ENCODE peak calls at places on chromosomes 12 and 14, in four cellular contexts. J, U, F and H are unnamed samples.

GRCh38 chr12:212799-213526 is 994 bp downstream of the SLC6A12 start:
- DNase-seq in F (no peak), J (peak), U (no peak), H (no peak)

GRCh38 chr12:53221203-53222076 is 10.6 kb downstream of the RARG start:
- DNase-seq in F (peak), U (no peak), J (peak), H (peak)

GRCh38 chr14:99574099-99574880 is 29.7 kb downstream of the CCDC85C start:
- DNase-seq in J (peak), U (no peak), F (no peak), H (peak)

GRCh38 chr12:10331642-10332239 is 24.1 kb downstream of the KLRD1 start:
- DNase-seq in U (no peak), J (peak), F (peak), H (peak)

GRCh38 chr12:57735952-57736742 is 2.4 kb downstream of the AGAP2 start:
- DNase-seq in J (peak), U (no peak), F (peak), H (peak)

GRCh38 chr14:38211258-38211735 is 3.6 kb downstream of the SSTR1 start:
- DNase-seq in F (no peak), J (no peak), U (no peak), H (no peak)

GRCh38 chr14:91155626-91156089 is 41.8 kb downstream of the DGLUCY start:
- DNase-seq in J (no peak), U (no peak), F (peak), H (no peak)

GRCh38 chr14:87409401-87409800 is 583.6 kb downstream of the GALC start:
- DNase-seq in U (no peak), F (no peak), J (no peak), H (no peak)

GRCh38 chr12:18643673-18644072 is 94.1 kb downstream of the PLCZ1 start:
- DNase-seq in F (no peak), U (no peak), J (no peak), H (no peak)

GRCh38 chr12:122080149-122081107 is 1.9 kb downstream of the MLXIP start:
- DNase-seq in U (no peak), J (no peak), F (no peak), H (no peak)

GRCh38 chr12:77116277-77116676 is 50.9 kb upstream of the E2F7 start:
- DNase-seq in F (no peak), J (no peak), U (no peak), H (no peak)

GRCh38 chr14:101174522-101174838 is 271.0 kb upstream of the RTL1 start:
- DNase-seq in F (no peak), U (no peak), J (no peak), H (no peak)
- TF ChIP-seq TARDBP in F (no peak), U (no peak), J (no peak), H (no peak)

GRCh38 chr14:24815543-24815942 is 181.6 kb upstream of the GZMB start:
- DNase-seq in F (no peak), U (no peak), J (no peak), H (no peak)

GRCh38 chr14:24817638-24818053 is 183.7 kb upstream of the GZMB start:
- DNase-seq in F (no peak), U (no peak), J (no peak), H (peak)

GRCh38 chr14:24818054-24818822 is 184.2 kb upstream of the GZMB start:
- DNase-seq in U (no peak), F (no peak), J (peak), H (peak)

GRCh38 chr14:24816011-24816928 is 182.3 kb upstream of the GZMB start:
- DNase-seq in J (peak), F (no peak), U (no peak), H (no peak)

GRCh38 chr14:24816929-24817637 is 183.1 kb upstream of the GZMB start:
- DNase-seq in U (no peak), J (peak), F (no peak), H (no peak)
- TF ChIP-seq SP1 in U (no peak), J (no peak), F (no peak), H (no peak)

DNA sequence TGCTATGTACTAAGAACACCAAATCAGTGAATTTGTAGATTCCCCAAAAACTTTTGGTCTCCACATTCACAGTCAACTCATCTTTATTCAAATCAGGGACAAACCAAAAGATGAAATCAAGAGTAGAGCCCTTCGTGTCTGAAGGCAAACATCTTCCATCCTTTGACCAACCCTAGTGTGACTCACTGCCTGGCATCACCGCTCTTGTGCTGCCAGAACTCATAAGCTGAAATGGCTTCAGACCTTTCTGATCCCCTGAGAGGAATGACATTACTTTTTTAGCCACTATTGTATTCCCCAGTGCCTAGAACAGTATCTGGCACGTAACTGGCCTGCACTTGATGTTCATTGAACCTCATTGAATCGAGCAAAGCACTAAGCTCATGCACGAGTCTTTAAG is 50.1 kb downstream of the GOLGA5 start:
- DNase-seq in J (no peak), U (peak), F (no peak), H (no peak)
- TF ChIP-seq TARDBP in J (no peak), U (no peak), F (no peak), H (no peak)

DNA sequence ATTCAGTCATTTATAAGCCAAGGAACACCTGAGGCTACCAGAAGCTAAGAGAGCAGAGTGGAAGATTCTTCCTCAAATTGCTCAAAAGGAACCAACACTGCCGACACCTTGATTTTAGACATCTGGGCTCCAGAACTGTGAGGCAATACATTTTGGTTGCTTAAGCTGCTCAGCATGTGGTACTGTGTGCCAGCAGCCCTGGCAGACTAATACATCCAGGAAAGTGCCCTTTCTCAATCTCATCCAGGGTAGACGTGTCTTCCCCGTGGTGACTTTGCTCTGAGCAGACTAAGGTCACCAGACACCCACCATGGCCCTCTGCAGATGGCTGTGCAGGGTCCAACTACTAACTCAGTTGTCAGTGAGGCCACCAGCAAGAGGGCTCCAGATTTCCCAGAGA is 122.8 kb downstream of the VRK1 start:
- DNase-seq in F (no peak), J (no peak), U (no peak), H (no peak)
- TF ChIP-seq SP1 in F (no peak), J (no peak), U (no peak), H (no peak)

GRCh38 chr12:13365782-13366366 is 169.3 kb downstream of the EMP1 start:
- DNase-seq in U (no peak), J (no peak), F (no peak), H (no peak)

GRCh38 chr12:13367973-13368372 is 171.4 kb downstream of the EMP1 start:
- DNase-seq in F (no peak), J (no peak), U (no peak), H (no peak)

GRCh38 chr12:13368971-13369370 is 172.4 kb downstream of the EMP1 start:
- DNase-seq in J (no peak), U (no peak), F (no peak), H (no peak)

GRCh38 chr12:13369496-13369895 is 173.0 kb downstream of the EMP1 start:
- DNase-seq in U (no peak), J (no peak), F (no peak), H (no peak)

GRCh38 chr12:13368431-13368830 is 171.9 kb downstream of the EMP1 start:
- DNase-seq in U (no peak), F (no peak), J (no peak), H (no peak)
- TF ChIP-seq TARDBP in U (no peak), F (no peak), J (no peak), H (no peak)

DNA sequence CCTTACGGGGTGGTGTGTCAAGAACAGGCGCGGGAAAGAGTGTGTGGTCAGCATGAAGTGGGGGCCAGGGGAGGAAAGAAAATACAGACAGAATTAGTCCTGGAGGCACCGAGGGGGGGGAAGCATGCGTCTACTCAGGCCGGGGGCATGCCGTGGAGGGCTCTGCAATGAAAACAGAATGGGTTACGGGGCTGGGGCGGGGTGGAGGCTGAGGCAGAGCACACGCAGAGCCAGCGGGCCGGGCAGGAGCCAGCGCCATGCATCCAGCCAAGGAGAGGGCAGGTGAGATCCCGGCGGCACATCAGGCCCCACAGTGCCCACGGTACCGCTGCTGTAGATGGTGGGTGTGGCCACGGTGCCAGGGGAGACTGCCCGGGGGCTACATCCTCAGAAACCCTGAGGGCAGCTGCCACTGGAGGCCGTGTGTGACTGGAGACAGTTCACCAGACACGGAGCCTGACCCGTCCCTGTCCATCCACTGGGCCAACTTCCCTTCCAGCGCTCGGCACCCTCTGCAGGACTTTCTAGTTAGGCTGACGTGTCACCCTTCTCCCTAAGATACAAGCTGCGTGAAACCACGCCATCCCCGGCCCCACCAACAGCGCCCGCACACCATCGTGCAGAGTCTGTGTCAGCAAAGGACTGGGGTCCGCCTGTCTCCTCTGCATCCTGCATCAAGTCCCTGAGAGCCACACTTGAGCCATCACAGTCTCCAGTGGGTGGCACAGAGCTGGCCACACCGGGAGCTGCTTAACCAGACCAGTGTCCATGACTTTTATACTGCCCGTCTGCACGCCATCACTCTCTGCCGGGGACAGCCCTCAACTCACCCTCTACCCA is 87.4 kb downstream of the PIWIL1 start:
- DNase-seq in U (no peak), J (no peak), F (no peak), H (no peak)
- TF ChIP-seq SP1 in U (no peak), J (no peak), F (no peak), H (no peak)

GRCh38 chr14:92698393-92698792 is 50.0 kb downstream of the LGMN start:
- DNase-seq in J (no peak), U (no peak), F (no peak), H (no peak)
- TF ChIP-seq TARDBP in J (no peak), U (no peak), F (no peak), H (no peak)

GRCh38 chr14:23877538-23878180 is 75.9 kb upstream of the DHRS4 start:
- DNase-seq in F (no peak), J (no peak), U (peak), H (no peak)
- TF ChIP-seq SP1 in F (no peak), J (no peak), U (no peak), H (no peak)

GRCh38 chr14:66140963-66141362 is 345.2 kb upstream of the CCDC196 start:
- DNase-seq in U (no peak), J (no peak), F (no peak), H (no peak)

GRCh38 chr14:66140213-66140918 is 345.8 kb upstream of the CCDC196 start:
- DNase-seq in F (no peak), J (no peak), U (peak), H (no peak)

GRCh38 chr14:66141733-66142132 is 344.4 kb upstream of the CCDC196 start:
- DNase-seq in J (no peak), U (no peak), F (no peak), H (no peak)

GRCh38 chr14:66139432-66139831 is 346.7 kb upstream of the CCDC196 start:
- DNase-seq in F (no peak), U (no peak), J (no peak), H (no peak)

GRCh38 chr14:66137076-66137475 is 349.1 kb upstream of the CCDC196 start:
- DNase-seq in F (no peak), U (no peak), J (no peak), H (no peak)
- TF ChIP-seq TARDBP in F (no peak), U (no peak), J (no peak), H (no peak)